ENCODE peak calls at places on chromosomes 16 and 17, in ten cellular contexts. W, N, B, K, J, T, U, E, V and A are unnamed samples.

GRCh38 chr17:4998027-4998665 is 396 bp downstream of the KIF1C start:
- DNase-seq in K (no peak), J (no peak), N (peak), U (peak), W (no peak), V (peak), T (no peak), B (no peak), E (peak), A (no peak)

GRCh38 chr16:11224096-11224893 is 31.7 kb downstream of the SOCS1 start:
- DNase-seq in N (peak), U (peak), E (peak), W (no peak), T (no peak), K (peak), J (no peak), B (no peak), V (peak), A (no peak)

GRCh38 chr17:17669081-17669850 is 12.0 kb upstream of the RAI1 start:
- DNase-seq in J (no peak), N (no peak), K (no peak), V (no peak), W (no peak), B (no peak), U (no peak), E (no peak), T (no peak), A (no peak)

GRCh38 chr17:46027326-46028325 is 28.6 kb downstream of the STH start:
- DNase-seq in W (no peak), V (no peak), K (no peak), N (no peak), U (no peak), E (no peak), T (no peak), J (no peak), B (no peak), A (no peak)

GRCh38 chr16:65494609-65495008 is 372.7 kb upstream of the CDH11 start:
- DNase-seq in K (no peak), E (no peak), V (no peak), U (no peak), B (no peak), N (no peak), J (no peak), W (no peak), T (no peak), A (no peak)

GRCh38 chr17:10349403-10349802 is 23.4 kb downstream of the MYH13 start:
- DNase-seq in W (peak), V (peak), E (no peak), T (no peak), U (no peak), N (no peak), J (no peak), K (no peak), B (no peak), A (no peak)

GRCh38 chr17:59752446-59752845 is 45.0 kb downstream of the VMP1 start:
- DNase-seq in V (no peak), T (no peak), E (no peak), J (no peak), W (no peak), U (no peak), K (no peak), N (no peak), B (no peak), A (no peak)

GRCh38 chr17:36934759-36935630 is 2.3 kb upstream of the LHX1 start:
- DNase-seq in U (no peak), E (no peak), K (no peak), N (no peak), V (peak), W (no peak), B (no peak), J (no peak), T (peak), A (no peak)

GRCh38 chr16:67719778-67720144 is 645 bp upstream of the GFOD2 start:
- DNase-seq in K (peak), B (no peak), V (no peak), N (no peak), U (no peak), J (no peak), T (peak), E (no peak), W (peak), A (no peak)

GRCh38 chr17:81067331-81067730 is 32.4 kb downstream of the BAIAP2 start:
- DNase-seq in J (no peak), T (peak), U (no peak), N (no peak), K (no peak), B (no peak), W (no peak), E (no peak), V (no peak), A (no peak)

GRCh38 chr17:49269356-49269755 is 38.8 kb upstream of the PHOSPHO1 start:
- DNase-seq in N (no peak), T (no peak), B (no peak), K (no peak), W (no peak), J (no peak), U (no peak), E (no peak), V (no peak), A (no peak)

GRCh38 chr16:15494231-15494630 is 59.8 kb downstream of the BMERB1 start:
- DNase-seq in T (no peak), J (no peak), U (no peak), E (no peak), B (peak), V (no peak), W (peak), N (no peak), K (no peak), A (no peak)

GRCh38 chr17:41787021-41787418 is 509 bp upstream of the JUP start:
- DNase-seq in E (no peak), N (no peak), W (no peak), K (no peak), V (no peak), J (no peak), T (no peak), U (no peak), B (no peak), A (no peak)

GRCh38 chr17:41784207-41784744 is 2.2 kb downstream of the JUP start:
- DNase-seq in E (no peak), N (no peak), J (no peak), T (peak), B (peak), W (peak), K (no peak), V (peak), U (peak), A (no peak)

GRCh38 chr17:41785876-41786226 is 660 bp downstream of the JUP start:
- DNase-seq in N (peak), K (no peak), E (peak), B (peak), V (peak), U (no peak), T (no peak), J (no peak), W (peak), A (no peak)

GRCh38 chr17:41785091-41785875 is 1.2 kb downstream of the JUP start:
- DNase-seq in W (peak), K (peak), U (no peak), T (no peak), N (no peak), B (peak), V (peak), J (no peak), E (no peak), A (no peak)

GRCh38 chr17:41786227-41787020 is at the start of gene JUP:
- DNase-seq in N (peak), E (peak), U (peak), T (peak), B (peak), V (peak), W (peak), K (peak), J (peak), A (peak)
- TF ChIP-seq CTCF in N (peak), E (peak), U (peak), T (peak), B (peak), V (peak), W (no peak), K (peak), J (no peak), A (no peak)

DNA sequence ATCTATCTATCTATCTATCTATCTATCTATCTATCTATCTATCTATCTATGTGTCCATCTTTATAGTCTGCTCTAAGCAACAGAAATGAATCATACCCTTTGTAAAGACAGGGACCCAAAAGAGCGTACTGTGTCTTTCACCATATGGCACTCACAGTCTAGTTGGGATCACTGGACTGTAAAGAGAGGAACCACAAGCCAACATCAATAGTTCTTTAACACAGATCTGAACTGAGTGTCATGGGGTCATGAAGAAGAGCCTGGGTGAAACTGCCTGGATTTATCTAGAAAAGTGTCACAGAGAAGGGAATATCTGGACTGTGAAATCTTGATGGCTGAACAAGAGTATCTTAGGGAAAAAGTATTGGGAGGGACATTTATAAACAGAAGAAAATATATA is 619.1 kb upstream of the SOX9 start:
- DNase-seq in V (no peak), U (no peak), N (no peak), T (no peak), J (no peak), B (no peak), K (no peak), W (no peak), E (no peak), A (no peak)
- TF ChIP-seq CTCF in V (no peak), U (no peak), N (no peak), T (no peak), J (no peak), B (no peak), K (no peak), W (no peak), E (no peak), A (no peak)

GRCh38 chr16:85633888-85634287 is 20.8 kb downstream of the GSE1 start:
- DNase-seq in W (no peak), K (no peak), N (no peak), U (no peak), V (no peak), J (no peak), B (no peak), T (no peak), E (no peak), A (no peak)

GRCh38 chr16:85631230-85631629 is 18.1 kb downstream of the GSE1 start:
- DNase-seq in T (no peak), N (no peak), K (no peak), U (no peak), B (no peak), E (no peak), V (no peak), W (no peak), J (no peak), A (no peak)

GRCh38 chr16:85633438-85633743 is 20.3 kb downstream of the GSE1 start:
- DNase-seq in B (no peak), K (no peak), W (no peak), T (no peak), N (no peak), E (no peak), V (no peak), J (no peak), U (no peak), A (no peak)

GRCh38 chr16:85632709-85633437 is 19.8 kb downstream of the GSE1 start:
- DNase-seq in U (no peak), K (no peak), V (no peak), J (no peak), B (no peak), W (no peak), T (no peak), N (no peak), E (no peak), A (no peak)

DNA sequence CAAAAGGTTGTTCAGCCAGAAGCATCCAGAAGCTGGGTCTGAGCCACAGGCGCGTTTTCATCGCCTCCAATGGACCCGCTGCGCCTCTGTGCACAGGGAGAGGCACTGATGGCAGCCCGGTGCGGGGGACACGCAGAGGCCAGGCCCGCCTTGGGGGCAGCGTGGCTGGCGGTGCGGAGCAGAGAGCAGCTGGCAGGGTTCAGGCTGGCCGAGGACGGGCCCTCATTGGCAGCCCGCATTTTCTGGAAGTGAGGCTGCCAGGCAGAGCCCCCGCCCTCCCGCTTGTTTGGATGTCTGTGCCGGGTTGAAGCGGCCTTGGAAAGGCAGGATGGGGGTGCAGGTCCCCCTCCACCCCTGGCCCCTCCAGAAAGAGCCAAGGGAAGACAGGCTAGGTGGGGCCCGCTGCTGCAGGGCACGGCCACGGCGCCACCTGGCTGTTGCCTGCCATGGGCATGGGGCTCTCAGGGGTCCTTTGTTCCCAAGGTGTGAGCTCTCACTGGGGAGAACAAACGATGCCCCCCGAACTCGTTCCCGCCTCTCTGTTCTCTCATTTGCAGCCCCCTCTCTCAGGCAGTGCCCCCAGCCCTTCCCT is 18.8 kb downstream of the GSE1 start:
- DNase-seq in V (no peak), B (no peak), J (no peak), U (no peak), E (no peak), K (no peak), N (no peak), T (no peak), W (no peak), A (no peak)
- TF ChIP-seq CTCF in V (no peak), B (peak), J (no peak), U (no peak), E (no peak), K (peak), N (no peak), T (peak), W (peak), A (no peak)

GRCh38 chr17:47969975-47970724 is 763 bp upstream of the CDK5RAP3 start:
- DNase-seq in W (no peak), K (no peak), N (peak), V (no peak), E (no peak), B (no peak), J (no peak), U (no peak), T (no peak), A (no peak)
- TF ChIP-seq CTCF in W (no peak), K (no peak), N (no peak), V (no peak), E (no peak), B (no peak), J (no peak), U (no peak), T (no peak), A (no peak)

GRCh38 chr17:16325964-16326363 is 27.3 kb downstream of the CENPV start:
- DNase-seq in J (no peak), T (no peak), E (no peak), U (no peak), B (no peak), W (no peak), K (no peak), N (no peak), V (no peak), A (no peak)

GRCh38 chr17:16327018-16327417 is 26.3 kb downstream of the CENPV start:
- DNase-seq in N (no peak), B (no peak), J (no peak), K (no peak), U (no peak), W (no peak), V (no peak), T (no peak), E (no peak), A (no peak)

GRCh38 chr17:16328997-16329396 is 24.3 kb downstream of the CENPV start:
- DNase-seq in K (no peak), T (no peak), E (no peak), B (peak), J (no peak), V (no peak), N (no peak), W (peak), U (no peak), A (no peak)
- TF ChIP-seq CTCF in K (no peak), T (peak), E (no peak), B (peak), J (peak), V (no peak), N (no peak), W (peak), U (no peak), A (no peak)

GRCh38 chr17:77957869-77958715 is at the start of gene TNRC6C:
- DNase-seq in K (peak), W (peak), N (peak), E (peak), U (peak), V (peak), T (peak), J (peak), B (peak), A (peak)
- TF ChIP-seq CTCF in K (peak), W (peak), N (peak), E (peak), U (no peak), V (no peak), T (no peak), J (peak), B (no peak), A (no peak)

GRCh38 chr17:82356845-82357355 is 2.1 kb upstream of the TEX19 start:
- DNase-seq in V (peak), W (no peak), U (no peak), J (no peak), T (peak), K (peak), B (no peak), N (no peak), E (no peak), A (no peak)
- TF ChIP-seq CTCF in V (no peak), W (no peak), U (no peak), J (no peak), T (no peak), K (no peak), B (no peak), N (no peak), E (no peak), A (no peak)

DNA sequence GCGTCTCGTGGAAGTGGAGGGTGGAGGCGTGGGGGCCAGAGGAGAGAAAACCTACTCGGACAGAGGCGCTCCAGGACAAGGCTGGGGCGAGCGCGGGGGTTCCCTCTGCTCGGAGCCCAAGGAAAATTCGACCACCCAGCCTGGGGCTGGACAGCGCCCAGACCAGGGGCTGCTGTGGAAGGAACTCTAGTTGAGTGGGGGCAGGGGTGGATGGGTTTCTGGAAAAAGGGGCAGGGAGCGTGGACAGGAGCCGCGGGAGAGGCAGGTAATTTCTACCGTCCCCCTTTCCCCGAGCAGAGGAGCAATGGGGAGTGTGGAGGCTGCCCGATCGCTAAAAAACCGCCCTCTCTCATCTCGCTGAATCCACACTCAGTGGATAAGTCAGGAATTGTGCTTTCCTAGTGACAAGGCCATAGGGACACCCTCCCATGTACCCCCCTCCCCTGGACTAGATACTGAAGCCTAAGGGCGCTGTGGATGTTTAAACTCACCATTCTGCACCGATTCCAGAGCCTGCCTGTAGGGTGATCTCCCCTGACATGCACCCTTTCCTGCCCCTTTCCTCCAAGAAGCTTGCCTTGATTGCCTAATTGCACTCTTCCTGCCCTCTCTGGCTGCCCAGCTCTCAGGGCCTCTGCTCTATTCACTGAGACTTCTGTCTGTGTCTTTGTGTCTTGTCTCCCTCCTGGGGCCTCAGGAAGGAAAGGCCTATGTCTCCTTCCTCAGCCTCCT is 90.7 kb upstream of the TMEM97 start:
- DNase-seq in T (no peak), B (no peak), U (no peak), J (no peak), N (no peak), V (no peak), E (no peak), W (peak), K (no peak), A (no peak)
- TF ChIP-seq CTCF in T (no peak), B (no peak), U (no peak), J (peak), N (no peak), V (no peak), E (no peak), W (no peak), K (no peak), A (no peak)

GRCh38 chr17:76123127-76123499 is 17.9 kb downstream of the FOXJ1 start:
- DNase-seq in E (no peak), T (no peak), N (no peak), B (no peak), U (no peak), V (no peak), J (no peak), W (no peak), K (no peak), A (no peak)

GRCh38 chr17:76125391-76125675 is 15.7 kb downstream of the FOXJ1 start:
- DNase-seq in T (no peak), W (no peak), V (no peak), N (no peak), K (no peak), E (no peak), U (no peak), B (no peak), J (no peak), A (no peak)

GRCh38 chr17:76123749-76124581 is 17.1 kb downstream of the FOXJ1 start:
- DNase-seq in J (no peak), N (peak), E (no peak), T (no peak), B (no peak), V (no peak), W (no peak), K (peak), U (no peak), A (no peak)

GRCh38 chr17:76125922-76126321 is 15.1 kb downstream of the FOXJ1 start:
- DNase-seq in K (no peak), B (no peak), T (no peak), N (no peak), E (no peak), W (no peak), V (no peak), J (no peak), U (no peak), A (no peak)

DNA sequence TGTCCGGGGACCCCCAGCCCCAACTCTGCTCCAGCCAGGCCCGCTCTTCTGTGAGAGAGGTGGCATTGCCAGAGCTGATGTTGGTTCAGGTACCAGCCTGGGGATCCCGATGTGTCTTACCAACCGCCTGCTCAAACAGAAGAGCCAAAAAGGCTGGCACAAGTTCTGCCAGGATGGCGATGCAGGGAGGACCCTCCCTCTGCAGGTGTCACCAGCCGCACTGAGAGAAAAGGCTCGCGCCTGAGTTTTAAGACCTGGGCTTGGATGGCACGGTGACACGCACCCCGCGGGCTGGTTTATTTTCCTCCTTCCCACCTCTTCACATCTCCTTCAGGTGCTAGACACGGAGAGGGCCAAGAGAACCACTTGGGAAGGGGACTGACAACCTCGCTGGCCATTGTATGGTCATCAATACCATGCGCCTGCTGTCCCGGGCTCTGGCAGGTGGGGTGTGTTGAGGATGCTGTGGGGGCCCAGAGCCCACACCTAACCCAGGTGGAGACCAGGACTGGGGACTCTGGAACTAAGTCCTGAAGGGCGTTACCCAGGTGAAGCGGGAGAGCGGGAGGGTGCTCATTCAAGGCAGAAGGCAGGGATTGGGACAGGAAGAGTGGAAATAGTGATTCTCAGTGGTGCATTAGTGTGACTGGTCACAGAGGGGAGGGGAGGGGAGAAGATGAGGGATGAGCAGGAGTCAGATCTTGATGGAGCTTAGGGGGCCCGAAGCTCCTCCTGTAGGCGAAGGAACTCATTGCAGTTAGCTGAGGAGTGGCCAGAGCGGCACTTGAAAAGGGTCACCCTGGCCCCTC is 16.3 kb downstream of the FOXJ1 start:
- DNase-seq in B (peak), W (peak), E (no peak), K (peak), J (no peak), T (no peak), N (peak), U (no peak), V (peak), A (no peak)
- TF ChIP-seq CTCF in B (peak), W (peak), E (no peak), K (peak), J (peak), T (peak), N (no peak), U (peak), V (peak), A (no peak)